ENCODE peak calls at places on chromosomes 13 and 19, in six cellular contexts. One of them, this sample, is unnamed.

GRCh38 chr13:50991624-50992610 is 82.3 kb downstream of the RNASEH2B start:
- DNase-seq in fibroblast of mammary gland: no peak
- DNase-seq in IMR-90: no peak
- DNase-seq in transverse colon: no peak
- DNase-seq in heart right ventricle: no peak
- DNase-seq in left ventricle myocardium inferior: no peak
- DNase-seq in this sample: no peak

GRCh38 chr19:45995715-45996385 is 583 bp downstream of the CCDC61 start:
- DNase-seq in fibroblast of mammary gland: peak
- DNase-seq in IMR-90: peak
- DNase-seq in transverse colon: no peak
- DNase-seq in heart right ventricle: no peak
- DNase-seq in left ventricle myocardium inferior: no peak
- DNase-seq in this sample: no peak

GRCh38 chr19:38842439-38843174 is 7.2 kb downstream of the HNRNPL start:
- DNase-seq in fibroblast of mammary gland: no peak
- DNase-seq in IMR-90: no peak
- DNase-seq in transverse colon: peak
- DNase-seq in heart right ventricle: no peak
- DNase-seq in left ventricle myocardium inferior: no peak
- DNase-seq in this sample: peak

GRCh38 chr13:99028890-99029289 is 51.0 kb upstream of the DOCK9 start:
- DNase-seq in fibroblast of mammary gland: no peak
- DNase-seq in IMR-90: no peak
- DNase-seq in transverse colon: no peak
- DNase-seq in heart right ventricle: no peak
- DNase-seq in left ventricle myocardium inferior: no peak
- DNase-seq in this sample: no peak

GRCh38 chr13:46183018-46183940 is 1.3 kb upstream of the LCP1 start:
- DNase-seq in fibroblast of mammary gland: no peak
- DNase-seq in IMR-90: no peak
- DNase-seq in transverse colon: no peak
- DNase-seq in heart right ventricle: no peak
- DNase-seq in left ventricle myocardium inferior: no peak
- DNase-seq in this sample: no peak

GRCh38 chr19:24101459-24102122 is 14.6 kb downstream of the ZNF254 start:
- DNase-seq in fibroblast of mammary gland: peak
- DNase-seq in IMR-90: no peak
- DNase-seq in transverse colon: no peak
- DNase-seq in heart right ventricle: no peak
- DNase-seq in left ventricle myocardium inferior: no peak
- DNase-seq in this sample: no peak

GRCh38 chr19:19064098-19064722 is 416 bp downstream of the SLC25A42 start:
- DNase-seq in fibroblast of mammary gland: peak
- DNase-seq in IMR-90: no peak
- DNase-seq in transverse colon: peak
- DNase-seq in heart right ventricle: no peak
- DNase-seq in left ventricle myocardium inferior: no peak
- DNase-seq in this sample: no peak

GRCh38 chr13:111510502-111511218 is 190.2 kb downstream of the TEX29 start:
- DNase-seq in fibroblast of mammary gland: no peak
- DNase-seq in IMR-90: no peak
- DNase-seq in transverse colon: no peak
- DNase-seq in heart right ventricle: no peak
- DNase-seq in left ventricle myocardium inferior: no peak
- DNase-seq in this sample: no peak

GRCh38 chr13:20495087-20496023 is 30.3 kb downstream of the CRYL1 start:
- DNase-seq in fibroblast of mammary gland: peak
- DNase-seq in IMR-90: peak
- DNase-seq in transverse colon: peak
- DNase-seq in heart right ventricle: no peak
- DNase-seq in left ventricle myocardium inferior: no peak
- DNase-seq in this sample: peak

GRCh38 chr19:3080281-3080680 is 13.9 kb upstream of the GNA11 start:
- DNase-seq in fibroblast of mammary gland: no peak
- DNase-seq in IMR-90: peak
- DNase-seq in transverse colon: peak
- DNase-seq in heart right ventricle: no peak
- DNase-seq in left ventricle myocardium inferior: no peak
- DNase-seq in this sample: no peak

GRCh38 chr13:27339299-27339698 is 68.7 kb downstream of the RASL11A start:
- DNase-seq in fibroblast of mammary gland: peak
- DNase-seq in IMR-90: peak
- DNase-seq in transverse colon: peak
- DNase-seq in heart right ventricle: no peak
- DNase-seq in left ventricle myocardium inferior: no peak
- DNase-seq in this sample: peak

DNA sequence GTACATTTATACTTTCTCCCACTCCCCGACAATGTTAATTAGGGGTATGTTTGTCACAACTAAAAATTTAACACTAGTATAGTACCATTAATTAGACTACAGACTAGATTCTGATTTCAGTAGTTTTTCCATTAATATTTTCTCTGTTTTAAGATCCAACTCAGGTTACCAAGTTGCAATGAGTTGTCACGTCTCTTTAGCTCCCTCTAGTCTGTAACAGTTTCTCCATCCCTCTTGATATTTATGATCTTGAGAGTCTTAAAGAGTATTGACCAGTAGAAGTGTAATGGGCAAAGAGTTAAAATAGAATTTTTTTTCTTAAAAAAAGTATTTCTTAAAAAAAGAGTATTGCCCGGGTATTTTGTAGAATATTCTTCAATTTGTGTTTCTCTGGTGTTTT is 598.1 kb downstream of the TBC1D4 start:
- DNase-seq in fibroblast of mammary gland: peak
- DNase-seq in IMR-90: peak
- DNase-seq in transverse colon: no peak
- DNase-seq in heart right ventricle: no peak
- DNase-seq in left ventricle myocardium inferior: no peak
- DNase-seq in this sample: no peak
- TF ChIP-seq CTCF in fibroblast of mammary gland: peak
- TF ChIP-seq CTCF in IMR-90: no peak
- TF ChIP-seq CTCF in transverse colon: no peak
- TF ChIP-seq CTCF in heart right ventricle: no peak
- TF ChIP-seq CTCF in left ventricle myocardium inferior: no peak
- TF ChIP-seq CTCF in this sample: no peak

GRCh38 chr13:113064534-113065405 is 40.8 kb upstream of the F7 start:
- DNase-seq in fibroblast of mammary gland: peak
- DNase-seq in IMR-90: peak
- DNase-seq in transverse colon: no peak
- DNase-seq in heart right ventricle: peak
- DNase-seq in left ventricle myocardium inferior: no peak
- DNase-seq in this sample: no peak
- H3K4me3 ChIP-seq in fibroblast of mammary gland: peak
- H3K4me3 ChIP-seq in IMR-90: no peak
- H3K4me3 ChIP-seq in transverse colon: no peak
- H3K4me3 ChIP-seq in heart right ventricle: no peak
- H3K4me3 ChIP-seq in left ventricle myocardium inferior: no peak
- H3K4me3 ChIP-seq in this sample: no peak

GRCh38 chr19:34773555-34773864 is 495 bp upstream of the ZNF599 start:
- DNase-seq in fibroblast of mammary gland: no peak
- DNase-seq in IMR-90: no peak
- DNase-seq in transverse colon: no peak
- DNase-seq in heart right ventricle: no peak
- DNase-seq in left ventricle myocardium inferior: no peak
- DNase-seq in this sample: no peak

GRCh38 chr19:34772697-34773554 is at the start of gene ZNF599:
- DNase-seq in fibroblast of mammary gland: peak
- DNase-seq in IMR-90: peak
- DNase-seq in transverse colon: peak
- DNase-seq in heart right ventricle: peak
- DNase-seq in left ventricle myocardium inferior: peak
- DNase-seq in this sample: peak

GRCh38 chr19:34778342-34778741 is 5.3 kb upstream of the ZNF599 start:
- DNase-seq in fibroblast of mammary gland: no peak
- DNase-seq in IMR-90: no peak
- DNase-seq in transverse colon: no peak
- DNase-seq in heart right ventricle: no peak
- DNase-seq in left ventricle myocardium inferior: no peak
- DNase-seq in this sample: no peak

GRCh38 chr19:34774857-34775256 is 1.8 kb upstream of the ZNF599 start:
- DNase-seq in fibroblast of mammary gland: no peak
- DNase-seq in IMR-90: no peak
- DNase-seq in transverse colon: no peak
- DNase-seq in heart right ventricle: no peak
- DNase-seq in left ventricle myocardium inferior: no peak
- DNase-seq in this sample: no peak
- TF ChIP-seq CTCF in fibroblast of mammary gland: no peak
- TF ChIP-seq CTCF in IMR-90: no peak
- TF ChIP-seq CTCF in transverse colon: no peak
- TF ChIP-seq CTCF in heart right ventricle: no peak
- TF ChIP-seq CTCF in left ventricle myocardium inferior: no peak
- TF ChIP-seq CTCF in this sample: no peak

DNA sequence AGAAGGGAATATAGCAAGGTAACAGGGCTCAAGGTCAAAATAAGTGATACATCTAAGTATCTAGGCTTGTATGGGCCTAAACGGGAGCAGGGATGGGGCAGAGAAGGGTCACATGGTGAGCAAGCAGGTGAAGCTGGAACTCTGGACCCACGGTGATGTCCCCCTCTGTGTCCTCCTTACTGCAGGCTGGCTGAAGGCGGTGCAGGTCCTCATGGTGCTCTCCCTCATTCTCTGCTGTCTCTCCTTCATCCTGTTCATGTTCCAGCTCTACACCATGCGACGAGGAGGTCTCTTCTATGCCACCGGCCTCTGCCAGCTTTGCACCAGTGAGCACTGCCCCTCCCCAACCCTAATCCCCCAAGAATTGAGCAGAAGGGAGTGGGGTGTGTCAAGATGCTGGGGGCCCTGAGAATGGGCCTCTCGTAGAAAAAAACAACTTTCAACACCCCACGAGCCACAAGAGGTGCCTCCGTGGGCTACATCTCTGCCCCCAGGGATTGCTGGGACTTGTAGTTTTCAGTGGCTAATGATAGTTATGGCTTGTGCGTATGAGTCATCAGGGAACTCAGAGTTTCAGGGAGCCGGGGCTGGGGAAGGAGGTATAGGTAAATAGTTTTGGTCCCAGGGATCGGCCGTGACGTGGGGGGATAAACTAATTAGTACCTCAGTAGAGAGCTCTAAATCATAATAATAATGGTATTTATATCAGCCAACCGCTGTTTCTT is 4.0 kb downstream of the EMP3 start:
- DNase-seq in fibroblast of mammary gland: peak
- DNase-seq in IMR-90: peak
- DNase-seq in transverse colon: peak
- DNase-seq in heart right ventricle: no peak
- DNase-seq in left ventricle myocardium inferior: no peak
- DNase-seq in this sample: peak
- H3K4me3 ChIP-seq in fibroblast of mammary gland: no peak
- H3K4me3 ChIP-seq in IMR-90: no peak
- H3K4me3 ChIP-seq in transverse colon: peak
- H3K4me3 ChIP-seq in heart right ventricle: peak
- H3K4me3 ChIP-seq in left ventricle myocardium inferior: peak
- H3K4me3 ChIP-seq in this sample: peak

DNA sequence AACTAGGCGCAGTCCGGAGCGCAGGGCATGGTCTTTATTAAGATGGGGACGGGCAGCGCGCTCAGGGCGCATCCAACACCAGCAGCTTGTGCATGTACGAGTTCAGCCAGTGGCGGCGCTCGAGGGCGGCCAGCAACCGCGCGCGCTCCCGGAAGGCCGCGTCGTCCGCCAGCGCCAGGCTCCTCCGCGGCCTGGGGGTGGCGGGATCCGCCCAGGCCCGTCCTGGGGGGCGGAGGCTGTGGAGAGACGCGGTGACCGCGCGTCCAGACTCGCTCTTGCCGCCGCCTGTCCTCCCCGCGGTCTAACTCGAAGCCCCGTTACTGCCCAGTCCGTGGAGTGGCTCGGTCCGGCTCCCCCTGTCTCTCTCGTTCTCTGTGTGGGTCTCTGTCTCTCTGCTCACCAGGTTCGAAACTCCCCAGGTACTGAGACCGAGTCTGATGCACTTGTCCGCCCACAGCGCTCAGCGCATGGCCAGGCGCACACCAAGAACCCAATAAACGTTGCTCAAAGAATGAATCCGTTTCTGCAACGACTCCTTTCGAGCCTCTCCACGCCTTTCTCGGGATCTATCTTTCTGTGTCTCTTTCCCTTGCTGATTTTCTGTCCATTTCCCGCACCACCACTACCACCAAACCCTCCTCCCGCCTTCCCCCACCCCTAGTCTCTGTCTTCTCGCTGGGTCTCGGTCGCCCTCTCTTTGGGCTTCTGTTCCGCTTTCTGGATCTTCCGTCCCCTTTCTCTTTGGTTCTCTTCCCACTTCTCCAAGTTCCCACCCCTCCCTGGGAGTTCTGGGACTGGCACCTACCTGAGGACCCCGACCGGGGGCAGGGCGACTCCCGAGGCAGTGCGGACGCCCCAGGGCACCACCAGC is 599 bp downstream of the PTH2 start:
- DNase-seq in fibroblast of mammary gland: peak
- DNase-seq in IMR-90: peak
- DNase-seq in transverse colon: no peak
- DNase-seq in heart right ventricle: peak
- DNase-seq in left ventricle myocardium inferior: peak
- DNase-seq in this sample: no peak
- TF ChIP-seq CTCF in fibroblast of mammary gland: no peak
- TF ChIP-seq CTCF in IMR-90: peak
- TF ChIP-seq CTCF in transverse colon: peak
- TF ChIP-seq CTCF in heart right ventricle: peak
- TF ChIP-seq CTCF in left ventricle myocardium inferior: peak
- TF ChIP-seq CTCF in this sample: peak